ENCODE peak calls at places on chromosomes 12 and 14, in nine cellular contexts. One of them, this sample, is unnamed.
A peak's percentile ranks its signal among the peaks of the same experiment; 100 is the strongest.

GRCh38 chr14:68741839-68742470 is 50.9 kb downstream of the ZFP36L1 start:
- DNase-seq in skeletal muscle cell: no peak
- DNase-seq in NCI-H524: no peak
- DNase-seq in neuronal stem cell: no peak
- DNase-seq in germinal center: peak; percentile 76
- DNase-seq in left cardiac atrium: no peak
- DNase-seq in testis: no peak
- DNase-seq in stimulated activated naive CD4-positive, alpha-beta T cell: no peak
- DNase-seq in stimulated activated CD8-positive, alpha-beta memory T cell treated with anti-CD3 and anti-CD28 coated beads, Interleukin-15, amount 100 ng/mL, for 24 hours: no peak
- DNase-seq in this sample: no peak

GRCh38 chr14:21103710-21104447 is 3.0 kb downstream of the TMEM253 start:
- DNase-seq in NCI-H524: peak; percentile 97
- DNase-seq in stimulated activated naive CD4-positive, alpha-beta T cell: peak; percentile 89
- DNase-seq in stimulated activated CD8-positive, alpha-beta memory T cell treated with anti-CD3 and anti-CD28 coated beads, Interleukin-15, amount 100 ng/mL, for 24 hours: peak; percentile 73
- DNase-seq in testis: peak; percentile 98
- DNase-seq in germinal center: peak; percentile 95
- DNase-seq in left cardiac atrium: peak; percentile 97
- DNase-seq in skeletal muscle cell: peak; percentile 87
- DNase-seq in neuronal stem cell: peak; percentile 95
- DNase-seq in this sample: peak; percentile 87

GRCh38 chr12:6104027-6104426 is 20.4 kb downstream of the VWF start:
- DNase-seq in NCI-H524: no peak
- DNase-seq in skeletal muscle cell: no peak
- DNase-seq in left cardiac atrium: no peak
- DNase-seq in stimulated activated CD8-positive, alpha-beta memory T cell treated with anti-CD3 and anti-CD28 coated beads, Interleukin-15, amount 100 ng/mL, for 24 hours: no peak
- DNase-seq in germinal center: no peak
- DNase-seq in stimulated activated naive CD4-positive, alpha-beta T cell: no peak
- DNase-seq in testis: no peak
- DNase-seq in neuronal stem cell: no peak
- DNase-seq in this sample: no peak

GRCh38 chr12:107253361-107253760 is 160.0 kb upstream of the CRY1 start:
- DNase-seq in testis: no peak
- DNase-seq in germinal center: no peak
- DNase-seq in stimulated activated naive CD4-positive, alpha-beta T cell: no peak
- DNase-seq in NCI-H524: no peak
- DNase-seq in stimulated activated CD8-positive, alpha-beta memory T cell treated with anti-CD3 and anti-CD28 coated beads, Interleukin-15, amount 100 ng/mL, for 24 hours: no peak
- DNase-seq in left cardiac atrium: no peak
- DNase-seq in neuronal stem cell: no peak
- DNase-seq in skeletal muscle cell: no peak
- DNase-seq in this sample: no peak

GRCh38 chr14:66746316-66747006 is 238.5 kb downstream of the GPHN start:
- DNase-seq in germinal center: peak; percentile 7
- DNase-seq in stimulated activated CD8-positive, alpha-beta memory T cell treated with anti-CD3 and anti-CD28 coated beads, Interleukin-15, amount 100 ng/mL, for 24 hours: no peak
- DNase-seq in NCI-H524: peak; percentile 12
- DNase-seq in testis: peak; percentile 53
- DNase-seq in skeletal muscle cell: peak; percentile 5
- DNase-seq in neuronal stem cell: peak; percentile 4
- DNase-seq in stimulated activated naive CD4-positive, alpha-beta T cell: no peak
- DNase-seq in left cardiac atrium: no peak
- DNase-seq in this sample: peak; percentile 5

GRCh38 chr14:51304956-51305355 is 64.9 kb downstream of the TMX1 start:
- DNase-seq in NCI-H524: no peak
- DNase-seq in skeletal muscle cell: peak; percentile 90
- DNase-seq in left cardiac atrium: no peak
- DNase-seq in stimulated activated naive CD4-positive, alpha-beta T cell: no peak
- DNase-seq in neuronal stem cell: no peak
- DNase-seq in germinal center: no peak
- DNase-seq in testis: no peak
- DNase-seq in stimulated activated CD8-positive, alpha-beta memory T cell treated with anti-CD3 and anti-CD28 coated beads, Interleukin-15, amount 100 ng/mL, for 24 hours: no peak
- DNase-seq in this sample: no peak

GRCh38 chr12:98355322-98355721 is 160.1 kb upstream of the TMPO start:
- DNase-seq in germinal center: no peak
- DNase-seq in testis: no peak
- DNase-seq in stimulated activated CD8-positive, alpha-beta memory T cell treated with anti-CD3 and anti-CD28 coated beads, Interleukin-15, amount 100 ng/mL, for 24 hours: no peak
- DNase-seq in neuronal stem cell: no peak
- DNase-seq in skeletal muscle cell: no peak
- DNase-seq in NCI-H524: no peak
- DNase-seq in left cardiac atrium: no peak
- DNase-seq in stimulated activated naive CD4-positive, alpha-beta T cell: no peak
- DNase-seq in this sample: no peak

GRCh38 chr12:22271036-22271435 is 63.5 kb downstream of the ST8SIA1 start:
- DNase-seq in neuronal stem cell: no peak
- DNase-seq in testis: no peak
- DNase-seq in NCI-H524: no peak
- DNase-seq in stimulated activated naive CD4-positive, alpha-beta T cell: no peak
- DNase-seq in stimulated activated CD8-positive, alpha-beta memory T cell treated with anti-CD3 and anti-CD28 coated beads, Interleukin-15, amount 100 ng/mL, for 24 hours: no peak
- DNase-seq in left cardiac atrium: no peak
- DNase-seq in germinal center: no peak
- DNase-seq in skeletal muscle cell: peak; percentile 78
- DNase-seq in this sample: no peak

GRCh38 chr14:50340045-50340444 is 27.9 kb downstream of the DMAC2L start:
- DNase-seq in stimulated activated naive CD4-positive, alpha-beta T cell: no peak
- DNase-seq in left cardiac atrium: no peak
- DNase-seq in NCI-H524: no peak
- DNase-seq in neuronal stem cell: no peak
- DNase-seq in stimulated activated CD8-positive, alpha-beta memory T cell treated with anti-CD3 and anti-CD28 coated beads, Interleukin-15, amount 100 ng/mL, for 24 hours: no peak
- DNase-seq in testis: no peak
- DNase-seq in skeletal muscle cell: no peak
- DNase-seq in germinal center: no peak
- DNase-seq in this sample: no peak

GRCh38 chr12:109461049-109461845 is 15.9 kb downstream of the KCTD10 start:
- DNase-seq in stimulated activated CD8-positive, alpha-beta memory T cell treated with anti-CD3 and anti-CD28 coated beads, Interleukin-15, amount 100 ng/mL, for 24 hours: no peak
- DNase-seq in left cardiac atrium: peak; percentile 43
- DNase-seq in germinal center: peak; percentile 29
- DNase-seq in neuronal stem cell: no peak
- DNase-seq in testis: no peak
- DNase-seq in NCI-H524: no peak
- DNase-seq in stimulated activated naive CD4-positive, alpha-beta T cell: no peak
- DNase-seq in skeletal muscle cell: no peak
- DNase-seq in this sample: no peak

GRCh38 chr12:41277019-41277770 is 89.1 kb downstream of the PDZRN4 start:
- DNase-seq in stimulated activated CD8-positive, alpha-beta memory T cell treated with anti-CD3 and anti-CD28 coated beads, Interleukin-15, amount 100 ng/mL, for 24 hours: no peak
- DNase-seq in NCI-H524: peak; percentile 39
- DNase-seq in left cardiac atrium: no peak
- DNase-seq in testis: peak; percentile 30
- DNase-seq in neuronal stem cell: peak; percentile 30
- DNase-seq in stimulated activated naive CD4-positive, alpha-beta T cell: no peak
- DNase-seq in germinal center: peak; percentile 17
- DNase-seq in skeletal muscle cell: peak; percentile 14
- DNase-seq in this sample: no peak

GRCh38 chr14:92540472-92541048 is 27.0 kb downstream of the RIN3 start:
- DNase-seq in stimulated activated CD8-positive, alpha-beta memory T cell treated with anti-CD3 and anti-CD28 coated beads, Interleukin-15, amount 100 ng/mL, for 24 hours: no peak
- DNase-seq in germinal center: no peak
- DNase-seq in left cardiac atrium: peak; percentile 93
- DNase-seq in neuronal stem cell: no peak
- DNase-seq in stimulated activated naive CD4-positive, alpha-beta T cell: no peak
- DNase-seq in testis: peak; percentile 92
- DNase-seq in NCI-H524: no peak
- DNase-seq in skeletal muscle cell: peak; percentile 99
- DNase-seq in this sample: no peak

GRCh38 chr12:111757361-111758119 is 9.2 kb upstream of the ALDH2 start:
- DNase-seq in neuronal stem cell: no peak
- DNase-seq in skeletal muscle cell: peak; percentile 21
- DNase-seq in left cardiac atrium: peak; percentile 66
- DNase-seq in NCI-H524: no peak
- DNase-seq in stimulated activated naive CD4-positive, alpha-beta T cell: no peak
- DNase-seq in stimulated activated CD8-positive, alpha-beta memory T cell treated with anti-CD3 and anti-CD28 coated beads, Interleukin-15, amount 100 ng/mL, for 24 hours: no peak
- DNase-seq in testis: peak; percentile 54
- DNase-seq in germinal center: peak; percentile 66
- DNase-seq in this sample: no peak

GRCh38 chr12:68665016-68665569 is 21.7 kb upstream of the NUP107 start:
- DNase-seq in stimulated activated CD8-positive, alpha-beta memory T cell treated with anti-CD3 and anti-CD28 coated beads, Interleukin-15, amount 100 ng/mL, for 24 hours: no peak
- DNase-seq in stimulated activated naive CD4-positive, alpha-beta T cell: no peak
- DNase-seq in skeletal muscle cell: no peak
- DNase-seq in left cardiac atrium: no peak
- DNase-seq in neuronal stem cell: no peak
- DNase-seq in germinal center: no peak
- DNase-seq in testis: no peak
- DNase-seq in NCI-H524: no peak
- DNase-seq in this sample: no peak

GRCh38 chr12:54195736-54196347 is 7.1 kb upstream of the SMUG1 start:
- DNase-seq in NCI-H524: no peak
- DNase-seq in germinal center: no peak
- DNase-seq in neuronal stem cell: no peak
- DNase-seq in stimulated activated naive CD4-positive, alpha-beta T cell: no peak
- DNase-seq in testis: no peak
- DNase-seq in skeletal muscle cell: peak; percentile 47
- DNase-seq in stimulated activated CD8-positive, alpha-beta memory T cell treated with anti-CD3 and anti-CD28 coated beads, Interleukin-15, amount 100 ng/mL, for 24 hours: no peak
- DNase-seq in left cardiac atrium: no peak
- DNase-seq in this sample: no peak

GRCh38 chr12:101021442-101021841 is 188.6 kb downstream of the SLC5A8 start:
- DNase-seq in stimulated activated naive CD4-positive, alpha-beta T cell: no peak
- DNase-seq in NCI-H524: no peak
- DNase-seq in neuronal stem cell: no peak
- DNase-seq in left cardiac atrium: no peak
- DNase-seq in stimulated activated CD8-positive, alpha-beta memory T cell treated with anti-CD3 and anti-CD28 coated beads, Interleukin-15, amount 100 ng/mL, for 24 hours: no peak
- DNase-seq in germinal center: no peak
- DNase-seq in skeletal muscle cell: no peak
- DNase-seq in testis: no peak
- DNase-seq in this sample: no peak

GRCh38 chr14:100410056-100410565 is 87.0 kb downstream of the SLC25A47 start:
- DNase-seq in stimulated activated naive CD4-positive, alpha-beta T cell: no peak
- DNase-seq in testis: peak; percentile 71
- DNase-seq in stimulated activated CD8-positive, alpha-beta memory T cell treated with anti-CD3 and anti-CD28 coated beads, Interleukin-15, amount 100 ng/mL, for 24 hours: no peak
- DNase-seq in NCI-H524: no peak
- DNase-seq in skeletal muscle cell: peak; percentile 85
- DNase-seq in neuronal stem cell: no peak
- DNase-seq in germinal center: no peak
- DNase-seq in left cardiac atrium: no peak
- DNase-seq in this sample: no peak

GRCh38 chr14:71776463-71777359 is 155.5 kb upstream of the RGS6 start:
- DNase-seq in germinal center: no peak
- DNase-seq in NCI-H524: peak; percentile 4
- DNase-seq in skeletal muscle cell: no peak
- DNase-seq in left cardiac atrium: no peak
- DNase-seq in testis: no peak
- DNase-seq in stimulated activated naive CD4-positive, alpha-beta T cell: no peak
- DNase-seq in neuronal stem cell: no peak
- DNase-seq in stimulated activated CD8-positive, alpha-beta memory T cell treated with anti-CD3 and anti-CD28 coated beads, Interleukin-15, amount 100 ng/mL, for 24 hours: no peak
- DNase-seq in this sample: no peak

GRCh38 chr12:66629138-66629880 is 49.6 kb downstream of the GRIP1 start:
- DNase-seq in skeletal muscle cell: no peak
- DNase-seq in left cardiac atrium: no peak
- DNase-seq in testis: no peak
- DNase-seq in germinal center: no peak
- DNase-seq in stimulated activated naive CD4-positive, alpha-beta T cell: no peak
- DNase-seq in stimulated activated CD8-positive, alpha-beta memory T cell treated with anti-CD3 and anti-CD28 coated beads, Interleukin-15, amount 100 ng/mL, for 24 hours: no peak
- DNase-seq in neuronal stem cell: no peak
- DNase-seq in NCI-H524: no peak
- DNase-seq in this sample: no peak

GRCh38 chr12:6211421-6211869 is 11.2 kb downstream of the CD9 start:
- DNase-seq in left cardiac atrium: no peak
- DNase-seq in germinal center: no peak
- DNase-seq in stimulated activated CD8-positive, alpha-beta memory T cell treated with anti-CD3 and anti-CD28 coated beads, Interleukin-15, amount 100 ng/mL, for 24 hours: no peak
- DNase-seq in skeletal muscle cell: no peak
- DNase-seq in neuronal stem cell: no peak
- DNase-seq in testis: no peak
- DNase-seq in stimulated activated naive CD4-positive, alpha-beta T cell: no peak
- DNase-seq in NCI-H524: no peak
- DNase-seq in this sample: no peak

GRCh38 chr12:62848418-62848817 is 86.5 kb downstream of the PPM1H start:
- DNase-seq in neuronal stem cell: no peak
- DNase-seq in testis: no peak
- DNase-seq in skeletal muscle cell: peak; percentile 39
- DNase-seq in stimulated activated naive CD4-positive, alpha-beta T cell: no peak
- DNase-seq in germinal center: no peak
- DNase-seq in left cardiac atrium: no peak
- DNase-seq in stimulated activated CD8-positive, alpha-beta memory T cell treated with anti-CD3 and anti-CD28 coated beads, Interleukin-15, amount 100 ng/mL, for 24 hours: no peak
- DNase-seq in NCI-H524: no peak
- DNase-seq in this sample: no peak

GRCh38 chr14:104676694-104677505 is 12.5 kb upstream of the INF2 start:
- DNase-seq in stimulated activated CD8-positive, alpha-beta memory T cell treated with anti-CD3 and anti-CD28 coated beads, Interleukin-15, amount 100 ng/mL, for 24 hours: no peak
- DNase-seq in testis: peak; percentile 47
- DNase-seq in skeletal muscle cell: no peak
- DNase-seq in left cardiac atrium: peak; percentile 39
- DNase-seq in stimulated activated naive CD4-positive, alpha-beta T cell: peak; percentile 15
- DNase-seq in NCI-H524: no peak
- DNase-seq in germinal center: no peak
- DNase-seq in neuronal stem cell: no peak
- DNase-seq in this sample: no peak

GRCh38 chr12:101498252-101498651 is 23.1 kb downstream of the SPIC start:
- DNase-seq in testis: no peak
- DNase-seq in stimulated activated CD8-positive, alpha-beta memory T cell treated with anti-CD3 and anti-CD28 coated beads, Interleukin-15, amount 100 ng/mL, for 24 hours: no peak
- DNase-seq in skeletal muscle cell: no peak
- DNase-seq in stimulated activated naive CD4-positive, alpha-beta T cell: no peak
- DNase-seq in NCI-H524: no peak
- DNase-seq in germinal center: no peak
- DNase-seq in left cardiac atrium: no peak
- DNase-seq in neuronal stem cell: no peak
- DNase-seq in this sample: no peak

GRCh38 chr12:93181396-93181965 is 196.2 kb upstream of the NUDT4 start:
- DNase-seq in NCI-H524: no peak
- DNase-seq in testis: no peak
- DNase-seq in skeletal muscle cell: no peak
- DNase-seq in germinal center: no peak
- DNase-seq in stimulated activated CD8-positive, alpha-beta memory T cell treated with anti-CD3 and anti-CD28 coated beads, Interleukin-15, amount 100 ng/mL, for 24 hours: no peak
- DNase-seq in left cardiac atrium: no peak
- DNase-seq in neuronal stem cell: no peak
- DNase-seq in stimulated activated naive CD4-positive, alpha-beta T cell: no peak
- DNase-seq in this sample: no peak

GRCh38 chr12:124750787-124751471 is 112.7 kb downstream of the SCARB1 start:
- DNase-seq in germinal center: no peak
- DNase-seq in stimulated activated CD8-positive, alpha-beta memory T cell treated with anti-CD3 and anti-CD28 coated beads, Interleukin-15, amount 100 ng/mL, for 24 hours: no peak
- DNase-seq in left cardiac atrium: no peak
- DNase-seq in neuronal stem cell: no peak
- DNase-seq in NCI-H524: peak; percentile 46
- DNase-seq in skeletal muscle cell: no peak
- DNase-seq in testis: no peak
- DNase-seq in stimulated activated naive CD4-positive, alpha-beta T cell: no peak
- DNase-seq in this sample: no peak

GRCh38 chr12:51028126-51028810 is 2.1 kb upstream of the SLC11A2 start:
- DNase-seq in germinal center: no peak
- DNase-seq in skeletal muscle cell: no peak
- DNase-seq in stimulated activated naive CD4-positive, alpha-beta T cell: no peak
- DNase-seq in stimulated activated CD8-positive, alpha-beta memory T cell treated with anti-CD3 and anti-CD28 coated beads, Interleukin-15, amount 100 ng/mL, for 24 hours: no peak
- DNase-seq in neuronal stem cell: peak; percentile 21
- DNase-seq in NCI-H524: peak; percentile 16
- DNase-seq in left cardiac atrium: no peak
- DNase-seq in testis: no peak
- DNase-seq in this sample: peak; percentile 39

GRCh38 chr12:123055281-123055766 is 74.8 kb downstream of the ARL6IP4 start:
- DNase-seq in left cardiac atrium: no peak
- DNase-seq in germinal center: no peak
- DNase-seq in skeletal muscle cell: no peak
- DNase-seq in testis: peak; percentile 24
- DNase-seq in NCI-H524: no peak
- DNase-seq in stimulated activated CD8-positive, alpha-beta memory T cell treated with anti-CD3 and anti-CD28 coated beads, Interleukin-15, amount 100 ng/mL, for 24 hours: no peak
- DNase-seq in stimulated activated naive CD4-positive, alpha-beta T cell: no peak
- DNase-seq in neuronal stem cell: no peak
- DNase-seq in this sample: no peak

GRCh38 chr14:105166571-105167302 is 1.8 kb downstream of the JAG2 start:
- DNase-seq in NCI-H524: no peak
- DNase-seq in germinal center: no peak
- DNase-seq in skeletal muscle cell: no peak
- DNase-seq in stimulated activated CD8-positive, alpha-beta memory T cell treated with anti-CD3 and anti-CD28 coated beads, Interleukin-15, amount 100 ng/mL, for 24 hours: no peak
- DNase-seq in left cardiac atrium: no peak
- DNase-seq in testis: no peak
- DNase-seq in stimulated activated naive CD4-positive, alpha-beta T cell: no peak
- DNase-seq in neuronal stem cell: no peak
- DNase-seq in this sample: no peak

GRCh38 chr14:35155962-35156361 is 33.6 kb downstream of the PRORP start:
- DNase-seq in neuronal stem cell: no peak
- DNase-seq in germinal center: peak; percentile 20
- DNase-seq in stimulated activated CD8-positive, alpha-beta memory T cell treated with anti-CD3 and anti-CD28 coated beads, Interleukin-15, amount 100 ng/mL, for 24 hours: no peak
- DNase-seq in testis: no peak
- DNase-seq in skeletal muscle cell: peak; percentile 16
- DNase-seq in NCI-H524: no peak
- DNase-seq in left cardiac atrium: no peak
- DNase-seq in stimulated activated naive CD4-positive, alpha-beta T cell: no peak
- DNase-seq in this sample: no peak

GRCh38 chr12:83276904-83277303 is 590.2 kb downstream of the TMTC2 start:
- DNase-seq in stimulated activated naive CD4-positive, alpha-beta T cell: no peak
- DNase-seq in skeletal muscle cell: no peak
- DNase-seq in testis: no peak
- DNase-seq in neuronal stem cell: no peak
- DNase-seq in stimulated activated CD8-positive, alpha-beta memory T cell treated with anti-CD3 and anti-CD28 coated beads, Interleukin-15, amount 100 ng/mL, for 24 hours: no peak
- DNase-seq in NCI-H524: no peak
- DNase-seq in germinal center: no peak
- DNase-seq in left cardiac atrium: no peak
- DNase-seq in this sample: no peak

GRCh38 chr12:120265483-120266179 is at the start of gene PXN:
- DNase-seq in NCI-H524: no peak
- DNase-seq in skeletal muscle cell: no peak
- DNase-seq in stimulated activated naive CD4-positive, alpha-beta T cell: peak; percentile 89
- DNase-seq in neuronal stem cell: peak; percentile 85
- DNase-seq in testis: peak; percentile 91
- DNase-seq in stimulated activated CD8-positive, alpha-beta memory T cell treated with anti-CD3 and anti-CD28 coated beads, Interleukin-15, amount 100 ng/mL, for 24 hours: peak; percentile 94
- DNase-seq in germinal center: peak; percentile 94
- DNase-seq in left cardiac atrium: peak; percentile 90
- DNase-seq in this sample: peak; percentile 95

This sample was measured in naive thymus-derived CD4-positive, alpha-beta T cell.